ENCODE peak calls at places on chromosomes 1 and 21, in seven cellular contexts. C is adrenal gland, I is upper lobe of left lung, A is A673, V is lung, K is neural progenitor cell, N is left ventricle myocardium inferior. Q is an unnamed sample.
A peak's percentile ranks its signal among the peaks of the same experiment; 100 is the strongest.

GRCh38 chr1:8740034-8740449 is 77.4 kb downstream of the RERE start:
- DNase-seq in I (no peak), C (no peak), N (no peak), V (no peak), A (no peak), K (no peak), Q (no peak)

GRCh38 chr1:219938706-219939105 is 10.3 kb upstream of the SLC30A10 start:
- DNase-seq in I (no peak), N (no peak), C (peak; percentile 70), K (no peak), A (no peak), V (no peak), Q (no peak)

GRCh38 chr1:113929750-113930498 is 800 bp downstream of the HIPK1 start:
- DNase-seq in I (peak; percentile 92), K (peak; percentile 73), N (peak; percentile 31), V (peak; percentile 57), A (peak; percentile 60), C (peak; percentile 77), Q (peak; percentile 84)

GRCh38 chr1:8285103-8285502 is 32.8 kb upstream of the SLC45A1 start:
- DNase-seq in C (no peak), N (no peak), K (no peak), A (no peak), I (no peak), V (no peak), Q (no peak)

GRCh38 chr1:159214149-159214760 is 9.6 kb downstream of the ACKR1 start:
- DNase-seq in C (peak; percentile 67), N (no peak), V (no peak), A (peak; percentile 49), K (peak; percentile 66), I (no peak), Q (no peak)

GRCh38 chr1:234962340-234962989 is 166.2 kb downstream of the TOMM20 start:
- DNase-seq in K (no peak), N (no peak), C (peak; percentile 66), V (no peak), I (no peak), A (no peak), Q (peak; percentile 74)

GRCh38 chr21:41559658-41560599 is 52.0 kb upstream of the TMPRSS2 start:
- DNase-seq in A (no peak), V (no peak), K (no peak), N (no peak), C (no peak), I (no peak), Q (no peak)

GRCh38 chr1:235068155-235069121 is 60.2 kb downstream of the TOMM20 start:
- DNase-seq in C (no peak), I (no peak), N (no peak), V (peak; percentile 59), K (no peak), A (no peak), Q (no peak)

GRCh38 chr1:116375884-116376733 is 3.1 kb downstream of the ATP1A1 start:
- DNase-seq in N (peak; percentile 78), A (peak; percentile 72), C (peak; percentile 76), V (peak; percentile 84), K (peak; percentile 44), I (no peak), Q (peak; percentile 91)

GRCh38 chr1:98452162-98452561 is 209.4 kb upstream of the SNX7 start:
- DNase-seq in V (no peak), I (no peak), A (peak; percentile 97), K (no peak), N (no peak), C (no peak), Q (no peak)

GRCh38 chr1:7570311-7570710 is 200.8 kb upstream of the VAMP3 start:
- DNase-seq in A (no peak), N (no peak), K (no peak), V (no peak), C (no peak), I (no peak), Q (no peak)

GRCh38 chr1:187157115-187157514 is 328.4 kb downstream of the PLA2G4A start:
- DNase-seq in N (no peak), A (no peak), I (no peak), C (no peak), V (no peak), K (no peak), Q (no peak)

GRCh38 chr1:41662656-41663437 is 178.4 kb upstream of the EDN2 start:
- DNase-seq in V (peak; percentile 51), I (peak; percentile 92), K (peak; percentile 72), C (peak; percentile 65), A (peak; percentile 68), N (peak; percentile 47), Q (no peak)

GRCh38 chr21:45833437-45833836 is 148.1 kb upstream of the COL6A1 start:
- DNase-seq in V (no peak), I (no peak), C (no peak), A (no peak), K (no peak), N (peak; percentile 37), Q (peak; percentile 73)

GRCh38 chr1:27595597-27595996 is 8.3 kb downstream of the AHDC1 start:
- DNase-seq in I (no peak), C (no peak), N (no peak), V (no peak), A (no peak), K (no peak), Q (no peak)

GRCh38 chr1:30684881-30685795 is 38.2 kb downstream of the MATN1 start:
- DNase-seq in I (peak; percentile 86), V (peak; percentile 91), A (no peak), C (peak; percentile 91), N (peak; percentile 28), K (peak; percentile 99), Q (no peak)

GRCh38 chr1:236522937-236523703 is 662 bp upstream of the LGALS8 start:
- DNase-seq in A (no peak), I (peak; percentile 74), N (peak; percentile 41), V (peak; percentile 31), C (peak; percentile 59), K (no peak), Q (no peak)

GRCh38 chr1:59173721-59174120 is 123.2 kb upstream of the FGGY start:
- DNase-seq in A (no peak), V (no peak), K (no peak), C (no peak), I (no peak), N (no peak), Q (no peak)

DNA sequence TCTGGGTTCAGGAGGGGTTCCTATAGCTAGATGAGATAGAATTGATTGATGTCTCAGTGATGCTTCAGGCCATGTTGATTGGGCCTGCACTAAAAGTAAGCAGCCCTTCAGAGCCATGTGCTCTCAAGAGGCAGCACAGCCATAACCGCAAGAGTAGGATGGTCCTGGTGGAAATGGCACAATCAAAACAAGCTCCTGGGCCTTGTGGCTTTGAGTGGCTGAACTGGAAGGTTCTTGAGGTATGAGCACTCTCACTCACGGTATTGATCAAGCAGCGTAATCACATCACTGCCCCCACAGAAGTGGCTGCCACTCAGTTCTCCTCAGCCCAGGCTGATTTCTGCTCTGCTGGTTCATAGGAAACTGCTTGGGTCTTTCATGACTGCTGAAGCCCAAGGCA is 76.0 kb downstream of the DDR2 start:
- DNase-seq in V (no peak), C (no peak), A (no peak), K (no peak), N (no peak), I (no peak), Q (no peak)
- H3K4me1 ChIP-seq in V (peaks cover 28% of the 10 kb centered on the region), C (peaks cover 51% of the 10 kb centered on the region), A (peaks cover 29% of the 10 kb centered on the region), K (no peaks in the 10 kb centered on the region), N (peaks cover 85% of the 10 kb centered on the region), I (peaks cover 21% of the 10 kb centered on the region), Q (peaks cover 16% of the 10 kb centered on the region)

GRCh38 chr1:110638556-110638955 is 32.4 kb upstream of the KCNA2 start:
- DNase-seq in A (no peak), I (no peak), K (no peak), V (no peak), C (no peak), N (no peak), Q (no peak)
- H3K4me1 ChIP-seq in A (peaks cover 13% of the 10 kb centered on the region), I (peaks cover 17% of the 10 kb centered on the region), K (no peaks in the 10 kb centered on the region), V (no peaks in the 10 kb centered on the region), C (no peaks in the 10 kb centered on the region), N (peaks cover 24% of the 10 kb centered on the region), Q (peaks cover 25% of the 10 kb centered on the region)

DNA sequence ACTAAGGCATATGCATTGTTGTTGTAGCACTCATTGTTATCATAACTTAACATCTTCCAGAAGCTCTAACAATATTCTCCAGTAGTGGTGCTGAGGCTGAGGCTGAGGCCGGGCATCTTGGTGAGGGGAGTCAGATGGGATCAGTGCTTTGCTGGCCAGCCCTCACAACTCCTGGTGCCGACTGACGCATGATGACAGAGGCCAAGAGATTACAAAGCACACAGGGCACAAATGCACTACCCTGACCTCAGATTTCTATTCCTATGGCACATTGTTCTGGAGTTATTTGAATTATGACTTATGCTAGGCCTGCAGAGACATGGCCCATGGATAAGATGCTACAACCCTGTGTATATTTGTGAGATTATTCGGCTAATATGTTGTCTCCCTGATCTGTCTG is 8.3 kb upstream of the IGSF5 start:
- DNase-seq in C (no peak), V (no peak), K (no peak), A (no peak), I (no peak), N (no peak), Q (no peak)
- H3K4me1 ChIP-seq in C (no peaks in the 10 kb centered on the region), V (no peaks in the 10 kb centered on the region), K (no peaks in the 10 kb centered on the region), A (no peaks in the 10 kb centered on the region), I (no peaks in the 10 kb centered on the region), N (peaks cover 7% of the 10 kb centered on the region), Q (no peaks in the 10 kb centered on the region)

GRCh38 chr1:101259744-101260148 is 22.9 kb downstream of the S1PR1 start:
- DNase-seq in N (no peak), K (no peak), I (no peak), C (no peak), V (no peak), A (no peak), Q (no peak)

GRCh38 chr1:101253976-101254660 is 17.3 kb downstream of the S1PR1 start:
- DNase-seq in V (no peak), C (no peak), K (peak; percentile 17), I (no peak), A (peak; percentile 20), N (no peak), Q (no peak)

GRCh38 chr1:101260531-101260930 is 23.7 kb downstream of the S1PR1 start:
- DNase-seq in A (no peak), I (no peak), K (no peak), C (no peak), V (no peak), N (no peak), Q (no peak)

GRCh38 chr1:101261629-101262028 is 24.8 kb downstream of the S1PR1 start:
- DNase-seq in V (no peak), N (no peak), K (no peak), A (no peak), C (no peak), I (no peak), Q (no peak)

DNA sequence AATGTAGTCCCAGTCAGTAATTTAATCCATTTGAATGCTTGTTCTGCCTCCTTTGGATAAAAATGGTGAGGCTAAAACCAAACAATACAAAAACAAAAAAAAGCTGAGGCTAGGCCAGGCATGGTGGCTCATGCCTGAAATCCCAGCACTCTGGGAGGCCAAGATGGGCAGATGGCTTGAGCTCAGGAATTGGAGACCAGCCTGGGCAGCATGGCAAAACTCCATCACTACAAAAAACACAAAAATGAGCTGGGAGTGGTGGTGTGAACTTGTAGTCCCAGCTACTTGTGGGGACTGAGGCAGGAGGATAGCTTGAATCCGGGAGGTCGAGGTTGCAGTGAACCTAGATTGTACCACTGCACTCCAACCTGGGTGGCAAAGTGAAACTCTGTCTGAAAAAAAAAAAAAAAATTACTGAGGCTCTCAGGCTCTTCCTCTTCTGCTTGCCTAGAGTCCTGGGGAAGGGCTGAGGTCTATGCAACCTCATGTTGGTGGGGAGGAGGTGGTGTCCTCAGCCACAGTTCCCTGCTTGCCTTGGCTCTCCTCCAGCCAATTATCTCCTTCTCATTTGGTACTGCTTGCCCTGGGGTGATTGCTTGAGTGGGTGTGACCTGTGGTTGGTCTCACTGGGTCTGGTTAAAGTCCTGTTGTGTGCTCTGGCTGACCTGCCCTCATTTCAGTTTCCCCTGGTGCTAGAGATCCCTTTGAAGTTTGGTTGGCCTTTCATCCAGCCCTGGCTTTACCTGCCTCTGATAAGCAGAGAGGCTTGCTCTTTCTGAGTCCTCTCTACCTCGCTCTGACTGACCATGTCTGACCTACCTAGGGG is 20.9 kb downstream of the S1PR1 start:
- DNase-seq in V (peak; percentile 42), K (no peak), A (no peak), N (no peak), I (no peak), C (no peak), Q (no peak)
- H3K4me1 ChIP-seq in V (peaks cover 3% of the 10 kb centered on the region), K (peaks cover 6% of the 10 kb centered on the region), A (no peaks in the 10 kb centered on the region), N (peaks cover 16% of the 10 kb centered on the region), I (peaks cover 40% of the 10 kb centered on the region), C (peaks cover 32% of the 10 kb centered on the region), Q (peaks cover 9% of the 10 kb centered on the region)

Q was measured in suprapubic skin.